ENCODE peak calls at places on chromosomes 3 and 15, in six cellular contexts. One of them, this sample, is unnamed.
A peak's percentile ranks its signal among the peaks of the same experiment; 100 is the strongest.

GRCh38 chr3:62238003-62238402 is 135.3 kb downstream of the FEZF2 start:
- DNase-seq in H9: no peak
- DNase-seq in fibroblast of lung: no peak
- DNase-seq in K562: no peak
- DNase-seq in IMR-90: no peak
- DNase-seq in hepatocyte: no peak
- DNase-seq in this sample: no peak

GRCh38 chr15:94080416-94080815 is 150.9 kb upstream of the MCTP2 start:
- DNase-seq in H9: peak; percentile 57
- DNase-seq in fibroblast of lung: peak; percentile 77
- DNase-seq in K562: no peak
- DNase-seq in IMR-90: no peak
- DNase-seq in hepatocyte: no peak
- DNase-seq in this sample: no peak

GRCh38 chr15:98876461-98877369 is 130.9 kb downstream of the PGPEP1L start:
- DNase-seq in H9: no peak
- DNase-seq in fibroblast of lung: no peak
- DNase-seq in K562: no peak
- DNase-seq in IMR-90: peak; percentile 49
- DNase-seq in hepatocyte: no peak
- DNase-seq in this sample: no peak

GRCh38 chr15:44447772-44448376 is 20.4 kb downstream of the CTDSPL2 start:
- DNase-seq in H9: no peak
- DNase-seq in fibroblast of lung: no peak
- DNase-seq in K562: no peak
- DNase-seq in IMR-90: no peak
- DNase-seq in hepatocyte: no peak
- DNase-seq in this sample: no peak

GRCh38 chr3:98765721-98766120 is 2.6 kb downstream of the ST3GAL6 start:
- DNase-seq in H9: no peak
- DNase-seq in fibroblast of lung: no peak
- DNase-seq in K562: no peak
- DNase-seq in IMR-90: no peak
- DNase-seq in hepatocyte: no peak
- DNase-seq in this sample: no peak

GRCh38 chr15:101675796-101676582 is 23.8 kb upstream of the TM2D3 start:
- DNase-seq in H9: peak; percentile 47
- DNase-seq in fibroblast of lung: peak; percentile 88
- DNase-seq in K562: no peak
- DNase-seq in IMR-90: peak; percentile 89
- DNase-seq in hepatocyte: no peak
- DNase-seq in this sample: peak; percentile 83

GRCh38 chr15:33675246-33675645 is 293.1 kb upstream of the CHRM5 start:
- DNase-seq in H9: no peak
- DNase-seq in fibroblast of lung: peak; percentile 32
- DNase-seq in K562: peak; percentile 17
- DNase-seq in IMR-90: no peak
- DNase-seq in hepatocyte: peak; percentile 25
- DNase-seq in this sample: peak; percentile 85

GRCh38 chr3:104561324-104561723 is 805.4 kb upstream of the ALCAM start:
- DNase-seq in H9: no peak
- DNase-seq in fibroblast of lung: no peak
- DNase-seq in K562: no peak
- DNase-seq in IMR-90: no peak
- DNase-seq in hepatocyte: no peak
- DNase-seq in this sample: no peak

GRCh38 chr3:135412475-135412874 is 553.1 kb upstream of the PPP2R3A start:
- DNase-seq in H9: peak; percentile 35
- DNase-seq in fibroblast of lung: no peak
- DNase-seq in K562: no peak
- DNase-seq in IMR-90: no peak
- DNase-seq in hepatocyte: no peak
- DNase-seq in this sample: peak; percentile 3

GRCh38 chr3:157447026-157447694 is 10.5 kb downstream of the PTX3 start:
- DNase-seq in H9: no peak
- DNase-seq in fibroblast of lung: peak; percentile 81
- DNase-seq in K562: no peak
- DNase-seq in IMR-90: peak; percentile 70
- DNase-seq in hepatocyte: peak; percentile 40
- DNase-seq in this sample: no peak

GRCh38 chr15:66772967-66773873 is 71.2 kb downstream of the SMAD6 start:
- DNase-seq in H9: no peak
- DNase-seq in fibroblast of lung: peak; percentile 54
- DNase-seq in K562: no peak
- DNase-seq in IMR-90: no peak
- DNase-seq in hepatocyte: peak; percentile 78
- DNase-seq in this sample: no peak

GRCh38 chr3:150528359-150528797 is 17.9 kb downstream of the SERP1 start:
- DNase-seq in H9: no peak
- DNase-seq in fibroblast of lung: peak; percentile 67
- DNase-seq in K562: no peak
- DNase-seq in IMR-90: peak; percentile 52
- DNase-seq in hepatocyte: no peak
- DNase-seq in this sample: peak; percentile 9

GRCh38 chr15:56180851-56181250 is 62.8 kb downstream of the RFX7 start:
- DNase-seq in H9: no peak
- DNase-seq in fibroblast of lung: no peak
- DNase-seq in K562: no peak
- DNase-seq in IMR-90: no peak
- DNase-seq in hepatocyte: no peak
- DNase-seq in this sample: no peak

GRCh38 chr3:129985113-129985512 is 10.6 kb downstream of the TRH start:
- DNase-seq in H9: no peak
- DNase-seq in fibroblast of lung: no peak
- DNase-seq in K562: no peak
- DNase-seq in IMR-90: no peak
- DNase-seq in hepatocyte: no peak
- DNase-seq in this sample: no peak

GRCh38 chr15:97806731-97807130 is 153.8 kb upstream of the ARRDC4 start:
- DNase-seq in H9: no peak
- DNase-seq in fibroblast of lung: no peak
- DNase-seq in K562: no peak
- DNase-seq in IMR-90: no peak
- DNase-seq in hepatocyte: no peak
- DNase-seq in this sample: no peak

GRCh38 chr3:74447221-74447620 is 167.2 kb downstream of the CNTN3 start:
- DNase-seq in H9: no peak
- DNase-seq in fibroblast of lung: no peak
- DNase-seq in K562: no peak
- DNase-seq in IMR-90: no peak
- DNase-seq in hepatocyte: no peak
- DNase-seq in this sample: no peak

DNA sequence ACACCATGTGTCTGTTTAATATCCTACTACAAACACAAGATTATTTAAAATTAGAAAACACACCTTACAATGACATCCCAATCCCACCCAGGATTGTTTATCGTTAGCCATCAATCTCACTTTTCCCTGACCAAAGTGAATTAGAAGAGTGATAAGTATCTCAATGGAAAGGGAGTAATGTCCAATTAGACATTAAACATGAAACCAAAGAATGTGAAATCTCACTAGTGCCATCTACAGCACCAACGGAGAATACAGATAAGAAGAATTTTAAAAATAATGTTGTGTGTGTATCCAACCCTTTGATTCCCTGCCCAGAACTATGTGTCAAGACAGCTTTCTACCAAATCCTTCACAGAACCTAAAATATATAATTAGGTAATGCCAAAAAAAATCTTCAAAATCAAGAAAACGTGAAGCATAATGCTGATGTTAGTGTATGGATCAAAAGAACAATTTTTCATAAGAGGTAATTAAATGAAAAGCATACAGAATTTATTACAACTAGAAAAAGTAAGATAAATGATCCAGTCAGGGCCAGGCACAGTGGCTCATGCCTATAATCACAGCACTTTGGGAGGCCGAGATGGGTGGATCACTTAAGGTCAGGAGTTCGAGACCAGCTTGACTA is 64.2 kb downstream of the SCAPER start:
- DNase-seq in H9: no peak
- DNase-seq in fibroblast of lung: peak; percentile 67
- DNase-seq in K562: no peak
- DNase-seq in IMR-90: peak; percentile 64
- DNase-seq in hepatocyte: peak; percentile 37
- DNase-seq in this sample: peak; percentile 53
- TF ChIP-seq CTCF in H9: peak; percentile 65
- TF ChIP-seq CTCF in fibroblast of lung: peak; percentile 47
- TF ChIP-seq CTCF in K562: peak; percentile 42
- TF ChIP-seq CTCF in IMR-90: peak; percentile 69
- TF ChIP-seq CTCF in hepatocyte: peak; percentile 59
- TF ChIP-seq CTCF in this sample: peak; percentile 63

DNA sequence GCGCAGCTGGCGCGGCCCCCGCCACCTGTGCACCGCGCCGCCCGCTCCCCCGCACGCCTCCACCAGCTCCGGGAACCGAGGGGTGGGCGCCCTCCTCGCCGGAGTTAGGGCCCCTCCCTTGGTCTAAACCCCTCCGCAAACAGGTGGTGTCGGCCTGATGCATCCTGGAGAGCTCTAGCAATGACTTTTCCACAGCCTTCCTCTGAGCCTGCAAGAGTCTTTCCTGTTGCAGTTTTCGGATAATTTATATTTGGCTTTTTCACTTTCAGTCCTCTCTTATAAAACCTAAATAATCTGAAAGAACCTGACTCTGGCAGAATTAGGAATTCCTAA is 334 bp upstream of the IGSF11 start:
- DNase-seq in H9: no peak
- DNase-seq in fibroblast of lung: no peak
- DNase-seq in K562: peak; percentile 73
- DNase-seq in IMR-90: no peak
- DNase-seq in hepatocyte: no peak
- DNase-seq in this sample: no peak
- H2AFZ ChIP-seq in H9: no peak overlapping the region
- H2AFZ ChIP-seq in fibroblast of lung: no peak overlapping the region
- H2AFZ ChIP-seq in K562: peak overlapping the region; percentile 74
- H2AFZ ChIP-seq in IMR-90: peak overlapping the region; percentile 82
- H2AFZ ChIP-seq in hepatocyte: peak overlapping the region; percentile 80
- H2AFZ ChIP-seq in this sample: no peak overlapping the region

GRCh38 chr15:29454506-29454905 is 184.9 kb upstream of the NSMCE3 start:
- DNase-seq in H9: no peak
- DNase-seq in fibroblast of lung: no peak
- DNase-seq in K562: no peak
- DNase-seq in IMR-90: no peak
- DNase-seq in hepatocyte: no peak
- DNase-seq in this sample: no peak

GRCh38 chr15:29448320-29448719 is 178.7 kb upstream of the NSMCE3 start:
- DNase-seq in H9: no peak
- DNase-seq in fibroblast of lung: no peak
- DNase-seq in K562: no peak
- DNase-seq in IMR-90: no peak
- DNase-seq in hepatocyte: no peak
- DNase-seq in this sample: no peak

GRCh38 chr15:29449136-29449535 is 179.5 kb upstream of the NSMCE3 start:
- DNase-seq in H9: peak; percentile 54
- DNase-seq in fibroblast of lung: no peak
- DNase-seq in K562: no peak
- DNase-seq in IMR-90: no peak
- DNase-seq in hepatocyte: peak; percentile 30
- DNase-seq in this sample: no peak

GRCh38 chr15:29452881-29453731 is 183.5 kb upstream of the NSMCE3 start:
- DNase-seq in H9: no peak
- DNase-seq in fibroblast of lung: no peak
- DNase-seq in K562: no peak
- DNase-seq in IMR-90: no peak
- DNase-seq in hepatocyte: no peak
- DNase-seq in this sample: no peak

DNA sequence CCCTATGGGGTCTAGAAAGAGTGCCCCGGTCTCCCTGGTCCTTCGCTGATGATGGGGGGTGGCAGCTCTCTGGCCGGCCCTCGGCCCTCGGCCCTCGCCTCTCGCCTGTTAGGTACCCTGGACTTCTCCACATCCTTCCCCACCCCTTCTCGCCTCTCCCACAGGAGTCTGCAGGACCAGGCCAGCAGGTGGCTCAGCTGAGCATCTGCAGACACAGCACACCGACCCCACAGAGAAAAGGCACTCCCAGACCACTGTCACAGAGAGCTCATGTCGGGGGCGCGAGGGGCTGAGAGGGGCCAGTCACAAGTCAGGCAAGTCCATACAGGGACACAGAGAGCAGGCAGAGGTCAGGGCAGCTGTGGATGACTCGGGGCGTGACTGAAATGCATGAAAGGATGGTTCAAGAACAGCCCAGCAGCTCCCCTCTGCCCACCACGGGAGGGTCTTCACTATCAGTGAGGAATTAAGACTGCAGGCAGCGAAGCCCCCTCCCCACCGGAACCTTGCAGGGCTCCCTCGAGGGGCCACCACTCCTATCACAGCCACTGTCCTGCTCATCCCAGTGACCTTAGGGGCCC is 181.7 kb upstream of the NSMCE3 start:
- DNase-seq in H9: peak; percentile 75
- DNase-seq in fibroblast of lung: no peak
- DNase-seq in K562: no peak
- DNase-seq in IMR-90: no peak
- DNase-seq in hepatocyte: peak; percentile 24
- DNase-seq in this sample: no peak
- TF ChIP-seq CTCF in H9: peak; percentile 60
- TF ChIP-seq CTCF in fibroblast of lung: no peak
- TF ChIP-seq CTCF in K562: no peak
- TF ChIP-seq CTCF in IMR-90: no peak
- TF ChIP-seq CTCF in hepatocyte: peak; percentile 28
- TF ChIP-seq CTCF in this sample: no peak

DNA sequence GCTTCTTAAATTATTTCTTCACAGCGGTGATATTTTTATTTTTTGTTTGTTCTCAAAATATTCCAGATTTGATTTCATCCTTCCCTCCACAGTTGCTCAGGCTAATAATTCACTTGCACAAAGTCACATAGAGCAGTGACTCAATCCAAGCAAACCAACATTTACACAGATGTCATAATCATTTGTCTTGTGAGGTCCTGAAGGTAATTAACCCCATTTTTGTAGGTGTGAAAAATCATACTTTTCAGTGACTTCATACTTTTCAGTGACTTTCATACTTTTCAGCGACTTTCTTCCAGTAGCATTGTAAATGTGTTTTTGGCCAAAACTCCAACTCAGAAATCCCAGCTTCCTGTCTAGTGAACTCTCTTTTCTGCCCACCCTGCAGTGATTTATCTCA is 32.1 kb downstream of the CD200 start:
- DNase-seq in H9: no peak
- DNase-seq in fibroblast of lung: no peak
- DNase-seq in K562: no peak
- DNase-seq in IMR-90: no peak
- DNase-seq in hepatocyte: no peak
- DNase-seq in this sample: no peak
- H2AFZ ChIP-seq in H9: no peak overlapping the region
- H2AFZ ChIP-seq in fibroblast of lung: no peak overlapping the region
- H2AFZ ChIP-seq in K562: no peak overlapping the region
- H2AFZ ChIP-seq in IMR-90: no peak overlapping the region
- H2AFZ ChIP-seq in hepatocyte: no peak overlapping the region
- H2AFZ ChIP-seq in this sample: no peak overlapping the region